ENCODE peak calls at places on chromosomes 2 and 18, in four cellular contexts. A, S, F and I are unnamed samples.

GRCh38 chr2:120251863-120252206 is 817 bp upstream of the RALB start:
- DNase-seq in A (no peak), S (no peak), F (no peak), I (no peak)

GRCh38 chr18:24212939-24213338 is 74.1 kb downstream of the CABYR start:
- DNase-seq in S (no peak), F (no peak), A (no peak), I (no peak)

GRCh38 chr2:205366336-205367060 is 315.8 kb upstream of the NRP2 start:
- DNase-seq in S (no peak), F (no peak), A (no peak), I (no peak)

GRCh38 chr18:70047931-70048603 is 100.4 kb upstream of the CD226 start:
- DNase-seq in F (no peak), A (no peak), S (no peak), I (no peak)

GRCh38 chr2:144570566-144570965 is 50.6 kb upstream of the ZEB2 start:
- DNase-seq in F (no peak), S (no peak), A (no peak), I (no peak)

GRCh38 chr18:56632070-56633022 is 6.0 kb downstream of the TXNL1 start:
- DNase-seq in F (no peak), A (no peak), S (no peak), I (no peak)

GRCh38 chr18:13405305-13406038 is 186.9 kb downstream of the LDLRAD4 start:
- DNase-seq in S (no peak), A (no peak), F (no peak), I (no peak)

GRCh38 chr2:67613227-67613626 is 216.1 kb downstream of the ETAA1 start:
- DNase-seq in A (no peak), F (no peak), S (no peak), I (no peak)

GRCh38 chr2:62794791-62795190 is 89.3 kb downstream of the EHBP1 start:
- DNase-seq in F (no peak), S (no peak), A (no peak), I (no peak)

GRCh38 chr2:74391209-74391579 is 11.1 kb upstream of the DCTN1 start:
- DNase-seq in A (peak), S (no peak), F (no peak), I (no peak)

GRCh38 chr2:15639323-15640251 is 47.9 kb downstream of the DDX1 start:
- DNase-seq in A (no peak), S (no peak), F (no peak), I (no peak)

GRCh38 chr18:27991391-27991790 is 185.5 kb downstream of the CDH2 start:
- DNase-seq in A (no peak), F (no peak), S (no peak), I (no peak)

GRCh38 chr2:239720411-239721365 is 304.5 kb downstream of the NDUFA10 start:
- DNase-seq in A (no peak), F (no peak), S (no peak), I (no peak)

GRCh38 chr2:130727286-130727924 is 1.5 kb upstream of the GPR148 start:
- DNase-seq in A (peak), S (peak), F (peak), I (peak)

GRCh38 chr2:236675526-236675925 is 105.9 kb downstream of the ACKR3 start:
- DNase-seq in A (no peak), F (no peak), S (no peak), I (no peak)

GRCh38 chr2:201342923-201343322 is 14.2 kb downstream of the FLACC1 start:
- DNase-seq in S (no peak), F (no peak), A (no peak), I (no peak)

GRCh38 chr18:77124452-77124922 is 8.1 kb downstream of the MBP start:
- DNase-seq in F (peak), A (no peak), S (no peak), I (peak)

GRCh38 chr2:110925479-110925878 is 193.1 kb downstream of the ACOXL start:
- DNase-seq in F (no peak), S (no peak), A (no peak), I (no peak)

GRCh38 chr2:217947341-217948316 is 55.2 kb downstream of the TNS1 start:
- DNase-seq in F (no peak), A (no peak), S (no peak), I (no peak)

GRCh38 chr2:19356545-19357382 is 1.7 kb downstream of the OSR1 start:
- DNase-seq in A (no peak), F (no peak), S (no peak), I (no peak)

GRCh38 chr2:128534688-128535392 is 216.2 kb upstream of the HS6ST1 start:
- DNase-seq in F (no peak), S (no peak), A (no peak), I (no peak)